ENCODE peak calls at places on chromosome 21, in four cellular contexts. S is T-cell, R is left kidney, A is HFF-Myc. W is an unnamed sample.

GRCh38 chr21:45246535-45247320 is 41.0 kb downstream of the POFUT2 start:
- DNase-seq in S (no peak), R (peak; percentile 40), A (no peak), W (no peak)

GRCh38 chr21:15063821-15064575 is 802 bp downstream of the NRIP1 start:
- DNase-seq in S (no peak), R (peak; percentile 81), A (no peak), W (peak; percentile 49)

GRCh38 chr21:37233551-37234146 is 33.5 kb downstream of the VPS26C start:
- DNase-seq in S (no peak), R (no peak), A (no peak), W (no peak)

GRCh38 chr21:27157097-27157496 is 190.2 kb upstream of the ADAMTS5 start:
- DNase-seq in S (no peak), R (no peak), A (no peak), W (no peak)

GRCh38 chr21:33587792-33588484 is 546 bp downstream of the DONSON start:
- DNase-seq in S (peak; percentile 0), R (peak; percentile 75), A (no peak), W (peak; percentile 62)

GRCh38 chr21:26752849-26753248 is 92.4 kb downstream of the ADAMTS1 start:
- DNase-seq in S (no peak), R (no peak), A (no peak), W (no peak)

GRCh38 chr21:26405735-26406361 is 167.2 kb downstream of the CYYR1 start:
- DNase-seq in S (no peak), R (peak; percentile 51), A (peak; percentile 49), W (peak; percentile 88)

GRCh38 chr21:45977396-45977795 is 4.2 kb upstream of the COL6A1 start:
- DNase-seq in S (no peak), R (peak; percentile 52), A (no peak), W (no peak)

GRCh38 chr21:32403201-32403701 is 9.3 kb upstream of the EVA1C start:
- DNase-seq in S (peak; percentile 51), R (peak; percentile 92), A (peak; percentile 66), W (peak; percentile 79)

GRCh38 chr21:44375281-44375651 is 21.8 kb downstream of the TRPM2 start:
- DNase-seq in S (peak; percentile 46), R (no peak), A (no peak), W (no peak)

GRCh38 chr21:41783476-41784150 is 16.8 kb upstream of the RIPK4 start:
- DNase-seq in S (no peak), R (peak; percentile 72), A (peak; percentile 68), W (peak; percentile 94)

GRCh38 chr21:43890042-43890441 is 25.0 kb downstream of the AGPAT3 start:
- DNase-seq in S (no peak), R (no peak), A (no peak), W (no peak)

GRCh38 chr21:45502600-45502999 is 39.6 kb downstream of the SLC19A1 start:
- DNase-seq in S (no peak), R (no peak), A (no peak), W (no peak)

GRCh38 chr21:28548291-28548690 is 444.4 kb downstream of the LTN1 start:
- DNase-seq in S (no peak), R (no peak), A (no peak), W (no peak)

GRCh38 chr21:38936237-38936636 is 130.5 kb downstream of the ETS2 start:
- DNase-seq in S (no peak), R (no peak), A (no peak), W (no peak)

W was measured in ELR.